ENCODE peak calls at places on chromosomes 13 and 19, in five cellular contexts. H, O, M, S and J are unnamed samples.

GRCh38 chr13:93307166-93307565 is 80.6 kb downstream of the GPC6 start:
- DNase-seq in H (no peak), O (no peak), M (no peak), S (no peak), J (no peak)

GRCh38 chr13:112343591-112343990 is 32.6 kb upstream of the SPACA7 start:
- DNase-seq in H (no peak), O (no peak), M (no peak), S (no peak), J (no peak)

GRCh38 chr13:96636310-96636709 is 358.0 kb downstream of the OXGR1 start:
- DNase-seq in H (no peak), O (no peak), M (no peak), S (no peak), J (no peak)

GRCh38 chr13:25982908-25983307 is 68.9 kb downstream of the SHISA2 start:
- DNase-seq in H (no peak), O (no peak), M (no peak), S (no peak), J (no peak)

GRCh38 chr13:111508902-111509509 is 188.6 kb downstream of the TEX29 start:
- DNase-seq in H (no peak), O (no peak), M (no peak), S (no peak), J (no peak)

GRCh38 chr19:40620161-40620485 is 19.0 kb downstream of the LTBP4 start:
- DNase-seq in H (no peak), O (no peak), M (no peak), S (no peak), J (no peak)

GRCh38 chr13:99970761-99971575 is 599 bp downstream of the ZIC5 start:
- DNase-seq in H (no peak), O (no peak), M (peak), S (peak), J (no peak)

GRCh38 chr13:38667526-38668094 is 19.3 kb upstream of the FREM2 start:
- DNase-seq in H (no peak), O (no peak), M (no peak), S (no peak), J (no peak)

GRCh38 chr13:38819053-38819452 is 132.2 kb downstream of the FREM2 start:
- DNase-seq in H (peak), O (no peak), M (no peak), S (peak), J (peak)

GRCh38 chr19:42148270-42148669 is 16.0 kb upstream of the POU2F2 start:
- DNase-seq in H (no peak), O (no peak), M (no peak), S (no peak), J (no peak)